ENCODE peak calls at places on chromosomes 2 and 18, in eight cellular contexts. L is activated T-cell treated with anti-CD3 and anti-CD28 coated beads, Interleukin-2, amount 50 U/mL, for 1 hour; U is stimulated activated CD4-positive, alpha-beta T cell treated with anti-CD3 and anti-CD28 coated beads, Interleukin-2, amount 100 ng/mL, for 24 hours; C is Kasumi-1; H is central memory CD4-positive, alpha-beta T cell; G is A549; X is PC-9; B is anterior cingulate cortex. I is an unnamed sample.

GRCh38 chr18:37364237-37364636 is 201.4 kb downstream of the CELF4 start:
- DNase-seq in B (no peak), G (no peak), X (no peak), L (no peak), U (no peak), C (no peak), H (no peak), I (no peak)

GRCh38 chr2:170840717-170841210 is 24.1 kb downstream of the GAD1 start:
- DNase-seq in L (no peak), H (no peak), X (no peak), C (no peak), G (no peak), U (no peak), B (no peak), I (no peak)

GRCh38 chr18:26227051-26227672 is 917 bp downstream of the TAF4B start:
- DNase-seq in L (no peak), X (no peak), G (no peak), U (no peak), H (no peak), C (no peak), B (no peak), I (no peak)

GRCh38 chr2:109663721-109664120 is 49.6 kb downstream of the SOWAHC start:
- DNase-seq in H (no peak), B (no peak), X (no peak), U (no peak), G (no peak), L (no peak), C (no peak), I (no peak)

GRCh38 chr2:226891780-226892590 is 56.1 kb downstream of the RHBDD1 start:
- DNase-seq in C (no peak), H (no peak), U (no peak), L (no peak), B (no peak), G (no peak), X (no peak), I (no peak)

GRCh38 chr2:71853858-71854257 is 293.8 kb downstream of the CYP26B1 start:
- DNase-seq in B (no peak), C (no peak), H (no peak), G (no peak), U (no peak), L (no peak), X (no peak), I (no peak)

GRCh38 chr2:190277234-190278112 is 42.2 kb downstream of the HIBCH start:
- DNase-seq in H (no peak), G (no peak), L (no peak), C (peak; percentile 64), U (peak; percentile 8), B (no peak), X (no peak), I (no peak)

GRCh38 chr2:2831656-2832055 is 500.6 kb upstream of the MYT1L start:
- DNase-seq in G (no peak), L (no peak), C (no peak), B (no peak), H (no peak), X (no peak), U (no peak), I (peak; percentile 47)

GRCh38 chr18:50726960-50727589 is 92.7 kb downstream of the MRO start:
- DNase-seq in G (no peak), X (no peak), U (no peak), C (no peak), L (no peak), H (no peak), B (peak; percentile 46), I (no peak)

GRCh38 chr2:221590861-221591260 is 18.8 kb upstream of the EPHA4 start:
- DNase-seq in X (no peak), H (no peak), B (no peak), U (no peak), C (no peak), G (no peak), L (no peak), I (no peak)

GRCh38 chr18:46429649-46430224 is 227.3 kb downstream of the LOXHD1 start:
- DNase-seq in U (no peak), H (no peak), G (no peak), X (no peak), L (no peak), C (no peak), B (no peak), I (peak; percentile 62)

GRCh38 chr18:30970201-30970816 is 72.2 kb downstream of the DSC3 start:
- DNase-seq in X (no peak), G (peak; percentile 6), C (peak; percentile 32), H (no peak), U (no peak), L (no peak), B (no peak), I (no peak)

GRCh38 chr2:43136862-43137261 is 89.5 kb downstream of the ZFP36L2 start:
- DNase-seq in L (peak; percentile 71), X (no peak), C (no peak), H (peak; percentile 94), B (no peak), U (peak; percentile 68), G (no peak), I (no peak)

GRCh38 chr2:238399094-238399493 is 27.6 kb upstream of the ASB1 start:
- DNase-seq in G (no peak), H (no peak), U (no peak), B (no peak), L (no peak), X (no peak), C (no peak), I (no peak)

GRCh38 chr18:903703-904102 is 968 bp upstream of the ADCYAP1 start:
- DNase-seq in X (peak; percentile 48), B (no peak), C (peak; percentile 56), L (peak; percentile 29), H (no peak), U (peak; percentile 63), G (no peak), I (no peak)

GRCh38 chr2:25176138-25176537 is 7.8 kb upstream of the POMC start:
- DNase-seq in L (no peak), U (no peak), B (no peak), C (peak; percentile 17), G (no peak), H (no peak), X (no peak), I (no peak)

GRCh38 chr2:112623913-112624777 is 21.6 kb upstream of the SLC20A1 start:
- DNase-seq in B (no peak), U (peak; percentile 76), C (peak; percentile 23), L (peak; percentile 74), X (peak; percentile 85), H (peak; percentile 56), G (no peak), I (no peak)

GRCh38 chr2:112958428-112959108 is 19.2 kb upstream of the IL36G start:
- DNase-seq in B (no peak), G (peak; percentile 48), U (peak; percentile 14), C (peak; percentile 63), L (peak; percentile 21), H (peak; percentile 32), X (peak; percentile 40), I (no peak)

GRCh38 chr2:121429927-121430511 is 100.7 kb upstream of the RNU4ATAC start:
- DNase-seq in X (no peak), G (no peak), C (no peak), B (no peak), U (no peak), H (no peak), L (no peak), I (no peak)

GRCh38 chr2:185108588-185108987 is 510.3 kb downstream of the ZNF804A start:
- DNase-seq in B (no peak), X (no peak), C (peak; percentile 10), U (no peak), H (no peak), G (no peak), L (no peak), I (no peak)

GRCh38 chr2:225004531-225004930 is 37.7 kb downstream of the DOCK10 start:
- DNase-seq in G (no peak), X (no peak), U (no peak), C (no peak), B (no peak), H (no peak), L (no peak), I (no peak)

GRCh38 chr2:12177052-12177994 is 430.9 kb downstream of the LPIN1 start:
- DNase-seq in X (peak; percentile 78), B (no peak), L (no peak), U (peak; percentile 8), C (peak; percentile 82), H (peak; percentile 21), G (peak; percentile 9), I (no peak)

GRCh38 chr2:128591022-128591840 is 272.6 kb upstream of the HS6ST1 start:
- DNase-seq in G (no peak), X (no peak), H (no peak), C (no peak), B (no peak), U (no peak), L (no peak), I (no peak)

GRCh38 chr2:62672601-62673000 is 32.9 kb upstream of the EHBP1 start:
- DNase-seq in H (no peak), X (peak; percentile 58), L (no peak), B (no peak), G (peak; percentile 32), C (no peak), U (no peak), I (no peak)

GRCh38 chr2:7377861-7378569 is 460.8 kb downstream of the RNF144A start:
- DNase-seq in L (no peak), B (no peak), X (peak; percentile 2), U (no peak), G (peak; percentile 15), H (no peak), C (no peak), I (no peak)

GRCh38 chr2:43057026-43057741 is 169.2 kb downstream of the ZFP36L2 start:
- DNase-seq in C (no peak), X (peak; percentile 71), G (no peak), L (no peak), H (no peak), B (peak; percentile 86), U (no peak), I (no peak)

GRCh38 chr2:71665168-71666093 is 212.1 kb downstream of the DYSF start:
- DNase-seq in H (no peak), L (no peak), B (no peak), C (no peak), G (no peak), X (no peak), U (no peak), I (no peak)

GRCh38 chr2:220079595-220079994 is 452.2 kb downstream of the SLC4A3 start:
- DNase-seq in X (no peak), G (no peak), H (no peak), B (no peak), L (no peak), C (no peak), U (no peak), I (no peak)

GRCh38 chr18:77058186-77058847 is 74.3 kb downstream of the MBP start:
- DNase-seq in B (no peak), G (no peak), L (no peak), U (no peak), H (no peak), X (no peak), C (no peak), I (no peak)

GRCh38 chr2:171316755-171317337 is 116.9 kb downstream of the METTL8 start:
- DNase-seq in X (no peak), C (no peak), B (no peak), G (no peak), H (no peak), L (no peak), U (no peak), I (no peak)

GRCh38 chr18:31398191-31398590 is 21.6 kb downstream of the DSG4 start:
- DNase-seq in G (no peak), H (no peak), B (no peak), C (no peak), X (no peak), L (no peak), U (no peak), I (no peak)

I was measured in vagina.